ENCODE peak calls at places on chromosomes 7 and 10, in ten cellular contexts. One of them, this sample, is unnamed.

GRCh38 chr7:69429817-69430501 is 168.3 kb upstream of the AUTS2 start:
- DNase-seq in upper lobe of right lung: no peak
- DNase-seq in tibial artery: peak
- DNase-seq in neural crest cell: no peak
- DNase-seq in HepG2: no peak
- DNase-seq in GM12878: no peak
- DNase-seq in heart left ventricle: peak
- DNase-seq in heart right ventricle: peak
- DNase-seq in stomach: no peak
- DNase-seq in bronchial epithelial cell: no peak
- DNase-seq in this sample: peak

GRCh38 chr7:70189776-70190175 is 591.5 kb downstream of the AUTS2 start:
- DNase-seq in upper lobe of right lung: no peak
- DNase-seq in tibial artery: no peak
- DNase-seq in neural crest cell: no peak
- DNase-seq in HepG2: no peak
- DNase-seq in GM12878: no peak
- DNase-seq in heart left ventricle: no peak
- DNase-seq in heart right ventricle: no peak
- DNase-seq in stomach: no peak
- DNase-seq in bronchial epithelial cell: no peak
- DNase-seq in this sample: no peak

GRCh38 chr10:84194424-84195043 is at the start of gene CDHR1:
- DNase-seq in upper lobe of right lung: peak
- DNase-seq in tibial artery: no peak
- DNase-seq in neural crest cell: peak
- DNase-seq in HepG2: no peak
- DNase-seq in GM12878: no peak
- DNase-seq in heart left ventricle: no peak
- DNase-seq in heart right ventricle: peak
- DNase-seq in stomach: no peak
- DNase-seq in bronchial epithelial cell: peak
- DNase-seq in this sample: peak

GRCh38 chr10:123062726-123063125 is 53.9 kb downstream of the ACADSB start:
- DNase-seq in upper lobe of right lung: no peak
- DNase-seq in tibial artery: no peak
- DNase-seq in neural crest cell: no peak
- DNase-seq in HepG2: no peak
- DNase-seq in GM12878: no peak
- DNase-seq in heart left ventricle: no peak
- DNase-seq in heart right ventricle: no peak
- DNase-seq in stomach: no peak
- DNase-seq in bronchial epithelial cell: no peak
- DNase-seq in this sample: no peak

GRCh38 chr7:36076073-36076472 is 77.0 kb upstream of the EEPD1 start:
- DNase-seq in upper lobe of right lung: no peak
- DNase-seq in tibial artery: no peak
- DNase-seq in neural crest cell: no peak
- DNase-seq in HepG2: no peak
- DNase-seq in GM12878: no peak
- DNase-seq in heart left ventricle: no peak
- DNase-seq in heart right ventricle: no peak
- DNase-seq in stomach: no peak
- DNase-seq in bronchial epithelial cell: no peak
- DNase-seq in this sample: no peak

GRCh38 chr7:191105-192034 is 1.0 kb upstream of the FAM20C start:
- DNase-seq in upper lobe of right lung: no peak
- DNase-seq in tibial artery: peak
- DNase-seq in neural crest cell: no peak
- DNase-seq in HepG2: no peak
- DNase-seq in GM12878: no peak
- DNase-seq in heart left ventricle: no peak
- DNase-seq in heart right ventricle: peak
- DNase-seq in stomach: no peak
- DNase-seq in bronchial epithelial cell: peak
- DNase-seq in this sample: no peak

GRCh38 chr7:102331536-102332275 is 24.5 kb downstream of the SPDYE6 start:
- DNase-seq in upper lobe of right lung: no peak
- DNase-seq in tibial artery: peak
- DNase-seq in neural crest cell: no peak
- DNase-seq in HepG2: no peak
- DNase-seq in GM12878: no peak
- DNase-seq in heart left ventricle: no peak
- DNase-seq in heart right ventricle: no peak
- DNase-seq in stomach: no peak
- DNase-seq in bronchial epithelial cell: no peak
- DNase-seq in this sample: no peak

GRCh38 chr7:106659369-106659962 is 1.5 kb downstream of the CCDC71L start:
- DNase-seq in upper lobe of right lung: no peak
- DNase-seq in tibial artery: no peak
- DNase-seq in neural crest cell: no peak
- DNase-seq in HepG2: no peak
- DNase-seq in GM12878: no peak
- DNase-seq in heart left ventricle: no peak
- DNase-seq in heart right ventricle: no peak
- DNase-seq in stomach: no peak
- DNase-seq in bronchial epithelial cell: no peak
- DNase-seq in this sample: no peak

GRCh38 chr10:77763453-77764430 is 126.1 kb upstream of the KCNMA1 start:
- DNase-seq in upper lobe of right lung: no peak
- DNase-seq in tibial artery: no peak
- DNase-seq in neural crest cell: no peak
- DNase-seq in HepG2: no peak
- DNase-seq in GM12878: no peak
- DNase-seq in heart left ventricle: no peak
- DNase-seq in heart right ventricle: peak
- DNase-seq in stomach: no peak
- DNase-seq in bronchial epithelial cell: no peak
- DNase-seq in this sample: no peak

GRCh38 chr7:50751136-50751535 is 31.6 kb downstream of the GRB10 start:
- DNase-seq in upper lobe of right lung: no peak
- DNase-seq in tibial artery: no peak
- DNase-seq in neural crest cell: no peak
- DNase-seq in HepG2: no peak
- DNase-seq in GM12878: no peak
- DNase-seq in heart left ventricle: no peak
- DNase-seq in heart right ventricle: no peak
- DNase-seq in stomach: no peak
- DNase-seq in bronchial epithelial cell: no peak
- DNase-seq in this sample: no peak

GRCh38 chr7:115603416-115603815 is 427.1 kb downstream of the TFEC start:
- DNase-seq in upper lobe of right lung: no peak
- DNase-seq in tibial artery: no peak
- DNase-seq in neural crest cell: no peak
- DNase-seq in HepG2: no peak
- DNase-seq in GM12878: no peak
- DNase-seq in heart left ventricle: no peak
- DNase-seq in heart right ventricle: no peak
- DNase-seq in stomach: no peak
- DNase-seq in bronchial epithelial cell: no peak
- DNase-seq in this sample: no peak
- TF ChIP-seq CTCF in upper lobe of right lung: no peak
- TF ChIP-seq CTCF in tibial artery: no peak
- TF ChIP-seq CTCF in neural crest cell: peak
- TF ChIP-seq CTCF in HepG2: no peak
- TF ChIP-seq CTCF in GM12878: no peak
- TF ChIP-seq CTCF in heart left ventricle: no peak
- TF ChIP-seq CTCF in heart right ventricle: no peak
- TF ChIP-seq CTCF in stomach: no peak
- TF ChIP-seq CTCF in bronchial epithelial cell: no peak
- TF ChIP-seq CTCF in this sample: peak

GRCh38 chr7:139452948-139453672 is 30.4 kb downstream of the KLRG2 start:
- DNase-seq in upper lobe of right lung: no peak
- DNase-seq in tibial artery: no peak
- DNase-seq in neural crest cell: no peak
- DNase-seq in HepG2: no peak
- DNase-seq in GM12878: no peak
- DNase-seq in heart left ventricle: no peak
- DNase-seq in heart right ventricle: no peak
- DNase-seq in stomach: no peak
- DNase-seq in bronchial epithelial cell: no peak
- DNase-seq in this sample: no peak
- TF ChIP-seq CTCF in upper lobe of right lung: no peak
- TF ChIP-seq CTCF in tibial artery: no peak
- TF ChIP-seq CTCF in neural crest cell: no peak
- TF ChIP-seq CTCF in HepG2: peak
- TF ChIP-seq CTCF in GM12878: no peak
- TF ChIP-seq CTCF in heart left ventricle: no peak
- TF ChIP-seq CTCF in heart right ventricle: no peak
- TF ChIP-seq CTCF in stomach: no peak
- TF ChIP-seq CTCF in bronchial epithelial cell: no peak
- TF ChIP-seq CTCF in this sample: no peak

DNA sequence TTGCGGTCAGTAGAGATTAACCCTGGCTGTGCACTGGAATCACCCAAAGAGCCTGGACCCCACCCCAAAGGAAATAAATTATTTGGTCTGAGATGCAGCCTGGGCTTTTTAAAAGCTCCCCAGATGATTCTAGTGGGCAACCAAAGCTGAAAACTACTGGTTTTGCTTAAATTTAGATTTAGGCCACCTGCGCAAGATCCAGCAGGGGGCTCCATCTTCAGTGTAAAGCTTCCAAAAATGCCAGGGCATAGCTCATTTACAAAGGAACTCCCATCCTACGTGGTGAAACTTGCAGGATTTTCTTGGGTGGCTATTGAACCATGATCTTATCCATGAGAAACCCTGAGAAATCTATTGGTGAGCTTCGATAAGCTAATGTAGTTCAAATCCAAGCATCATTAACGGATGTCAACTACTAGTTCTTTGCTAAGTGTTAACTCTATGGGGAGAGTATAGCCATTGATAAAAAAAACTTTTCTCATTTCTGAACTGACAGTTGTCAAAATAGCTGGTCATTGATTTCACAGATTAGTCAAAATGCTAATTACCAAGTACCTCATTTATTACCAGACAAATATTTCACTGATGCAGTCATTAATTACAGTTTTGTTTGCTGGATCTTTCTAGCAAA is 315.3 kb downstream of the LHFPL3 start:
- DNase-seq in upper lobe of right lung: no peak
- DNase-seq in tibial artery: no peak
- DNase-seq in neural crest cell: peak
- DNase-seq in HepG2: peak
- DNase-seq in GM12878: no peak
- DNase-seq in heart left ventricle: no peak
- DNase-seq in heart right ventricle: no peak
- DNase-seq in stomach: no peak
- DNase-seq in bronchial epithelial cell: peak
- DNase-seq in this sample: peak
- TF ChIP-seq CTCF in upper lobe of right lung: peak
- TF ChIP-seq CTCF in tibial artery: no peak
- TF ChIP-seq CTCF in neural crest cell: peak
- TF ChIP-seq CTCF in HepG2: peak
- TF ChIP-seq CTCF in GM12878: peak
- TF ChIP-seq CTCF in heart left ventricle: peak
- TF ChIP-seq CTCF in heart right ventricle: no peak
- TF ChIP-seq CTCF in stomach: no peak
- TF ChIP-seq CTCF in bronchial epithelial cell: peak
- TF ChIP-seq CTCF in this sample: peak

GRCh38 chr10:106189254-106189653 is 975.3 kb downstream of the SORCS1 start:
- DNase-seq in upper lobe of right lung: no peak
- DNase-seq in tibial artery: no peak
- DNase-seq in neural crest cell: peak
- DNase-seq in HepG2: peak
- DNase-seq in GM12878: no peak
- DNase-seq in heart left ventricle: no peak
- DNase-seq in heart right ventricle: no peak
- DNase-seq in stomach: peak
- DNase-seq in bronchial epithelial cell: peak
- DNase-seq in this sample: peak
- TF ChIP-seq CTCF in upper lobe of right lung: peak
- TF ChIP-seq CTCF in tibial artery: no peak
- TF ChIP-seq CTCF in neural crest cell: peak
- TF ChIP-seq CTCF in HepG2: peak
- TF ChIP-seq CTCF in GM12878: peak
- TF ChIP-seq CTCF in heart left ventricle: peak
- TF ChIP-seq CTCF in heart right ventricle: peak
- TF ChIP-seq CTCF in stomach: no peak
- TF ChIP-seq CTCF in bronchial epithelial cell: peak
- TF ChIP-seq CTCF in this sample: peak

DNA sequence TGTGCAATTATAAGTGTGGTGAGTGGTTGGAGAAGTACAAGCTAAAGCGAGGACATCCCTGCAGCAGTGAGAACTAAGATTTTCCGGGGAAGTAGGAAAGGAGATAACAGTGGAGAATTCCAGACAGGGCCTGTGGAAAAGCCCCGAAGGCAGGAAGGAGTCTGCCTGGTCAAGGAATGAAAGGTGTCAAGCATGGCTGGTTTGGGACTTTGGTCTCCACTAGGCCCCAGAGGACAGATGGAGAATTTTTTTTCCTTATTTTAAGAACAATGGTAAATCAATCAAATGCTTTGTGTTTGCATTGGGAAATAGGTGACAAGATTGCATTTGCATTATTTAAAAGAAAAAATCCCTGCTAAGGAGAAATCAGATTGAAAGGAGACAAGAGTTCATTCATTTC is 3.2 kb upstream of the CEP55 start:
- DNase-seq in upper lobe of right lung: no peak
- DNase-seq in tibial artery: no peak
- DNase-seq in neural crest cell: no peak
- DNase-seq in HepG2: peak
- DNase-seq in GM12878: no peak
- DNase-seq in heart left ventricle: no peak
- DNase-seq in heart right ventricle: no peak
- DNase-seq in stomach: no peak
- DNase-seq in bronchial epithelial cell: no peak
- DNase-seq in this sample: no peak
- TF ChIP-seq CTCF in upper lobe of right lung: no peak
- TF ChIP-seq CTCF in tibial artery: no peak
- TF ChIP-seq CTCF in neural crest cell: no peak
- TF ChIP-seq CTCF in HepG2: no peak
- TF ChIP-seq CTCF in GM12878: no peak
- TF ChIP-seq CTCF in heart left ventricle: no peak
- TF ChIP-seq CTCF in heart right ventricle: no peak
- TF ChIP-seq CTCF in stomach: no peak
- TF ChIP-seq CTCF in bronchial epithelial cell: no peak
- TF ChIP-seq CTCF in this sample: no peak

DNA sequence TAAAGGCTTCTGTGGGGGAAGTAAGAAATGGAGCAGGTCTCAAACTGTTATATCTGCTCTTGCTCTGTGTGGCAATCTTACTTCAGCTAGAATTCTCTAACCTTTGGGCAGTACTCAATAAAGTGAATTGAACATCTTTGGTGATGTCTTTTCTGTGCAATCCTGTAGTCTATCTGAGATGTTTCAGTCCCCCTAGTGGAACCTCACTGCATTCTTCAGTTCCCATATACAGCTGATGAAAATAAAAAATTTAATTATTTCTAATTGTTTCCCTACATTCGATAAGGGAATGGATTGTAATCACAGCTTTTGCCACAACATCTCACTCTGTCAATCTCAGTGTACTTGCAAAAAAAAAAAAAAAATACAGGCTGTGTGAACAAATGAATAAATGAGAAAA is 522.6 kb downstream of the DNAJB9 start:
- DNase-seq in upper lobe of right lung: no peak
- DNase-seq in tibial artery: no peak
- DNase-seq in neural crest cell: no peak
- DNase-seq in HepG2: no peak
- DNase-seq in GM12878: no peak
- DNase-seq in heart left ventricle: no peak
- DNase-seq in heart right ventricle: no peak
- DNase-seq in stomach: no peak
- DNase-seq in bronchial epithelial cell: no peak
- DNase-seq in this sample: no peak
- TF ChIP-seq CTCF in upper lobe of right lung: no peak
- TF ChIP-seq CTCF in tibial artery: no peak
- TF ChIP-seq CTCF in neural crest cell: peak
- TF ChIP-seq CTCF in HepG2: no peak
- TF ChIP-seq CTCF in GM12878: no peak
- TF ChIP-seq CTCF in heart left ventricle: no peak
- TF ChIP-seq CTCF in heart right ventricle: no peak
- TF ChIP-seq CTCF in stomach: no peak
- TF ChIP-seq CTCF in bronchial epithelial cell: no peak
- TF ChIP-seq CTCF in this sample: peak

This sample was measured in endothelial cell.